ENCODE peak calls at places on chromosome 12, in ten cellular contexts. O is psoas muscle; U is stomach; N is A549; W is Peyer's patch; M is cardiac fibroblast; R is heart left ventricle; F is fibroblast of mammary gland; T is PC-3; J is CD8-positive, alpha-beta T cell. E is an unnamed sample.

GRCh38 chr12:120350576-120351350 is 18.2 kb downstream of the MSI1 start:
- DNase-seq in O (no peak), U (peak), N (no peak), W (no peak), M (no peak), R (no peak), F (no peak), T (no peak), J (no peak), E (no peak)

GRCh38 chr12:65156366-65156831 is 13.0 kb upstream of the LEMD3 start:
- DNase-seq in O (no peak), U (no peak), N (no peak), W (no peak), M (peak), R (no peak), F (peak), T (no peak), J (no peak), E (peak)

GRCh38 chr12:49689785-49690184 is 17.4 kb downstream of the FMNL3 start:
- DNase-seq in O (no peak), U (no peak), N (no peak), W (no peak), M (no peak), R (no peak), F (no peak), T (no peak), J (no peak), E (no peak)

GRCh38 chr12:101581190-101581589 is 13.6 kb upstream of the MYBPC1 start:
- DNase-seq in O (no peak), U (no peak), N (no peak), W (no peak), M (no peak), R (no peak), F (no peak), T (no peak), J (no peak), E (no peak)

GRCh38 chr12:28024231-28024995 is 51.9 kb upstream of the PTHLH start:
- DNase-seq in O (no peak), U (no peak), N (no peak), W (no peak), M (peak), R (no peak), F (peak), T (peak), J (no peak), E (no peak)

GRCh38 chr12:80811957-80812708 is 95.4 kb downstream of the MYF5 start:
- DNase-seq in O (no peak), U (no peak), N (no peak), W (no peak), M (no peak), R (no peak), F (no peak), T (no peak), J (no peak), E (no peak)

GRCh38 chr12:40446385-40446784 is 221.6 kb downstream of the LRRK2 start:
- DNase-seq in O (no peak), U (no peak), N (peak), W (no peak), M (peak), R (no peak), F (peak), T (peak), J (no peak), E (no peak)

GRCh38 chr12:116263844-116264243 is 13.6 kb downstream of the MED13L start:
- DNase-seq in O (no peak), U (no peak), N (no peak), W (no peak), M (peak), R (no peak), F (no peak), T (no peak), J (no peak), E (no peak)

GRCh38 chr12:43835656-43836454 is at the start of gene TMEM117:
- DNase-seq in O (peak), U (peak), N (peak), W (peak), M (peak), R (peak), F (peak), T (peak), J (peak), E (peak)

GRCh38 chr12:124399622-124400021 is 104.7 kb downstream of the RFLNA start:
- DNase-seq in O (no peak), U (no peak), N (peak), W (peak), M (no peak), R (no peak), F (no peak), T (peak), J (peak), E (no peak)

GRCh38 chr12:89156862-89157262 is 195.4 kb downstream of the DUSP6 start:
- DNase-seq in O (no peak), U (no peak), N (no peak), W (no peak), M (peak), R (no peak), F (peak), T (no peak), J (no peak), E (no peak)

GRCh38 chr12:27555928-27556778 is 32.1 kb downstream of the PPFIBP1 start:
- DNase-seq in O (no peak), U (no peak), N (no peak), W (no peak), M (peak), R (no peak), F (peak), T (no peak), J (no peak), E (no peak)

GRCh38 chr12:106170285-106170684 is 31.5 kb upstream of the NUAK1 start:
- DNase-seq in O (peak), U (no peak), N (no peak), W (no peak), M (peak), R (no peak), F (peak), T (peak), J (no peak), E (no peak)

GRCh38 chr12:15322164-15323054 is at the start of gene PTPRO:
- DNase-seq in O (peak), U (no peak), N (no peak), W (no peak), M (no peak), R (no peak), F (peak), T (no peak), J (no peak), E (peak)

GRCh38 chr12:22266101-22266500 is 68.4 kb downstream of the ST8SIA1 start:
- DNase-seq in O (no peak), U (no peak), N (no peak), W (no peak), M (no peak), R (no peak), F (no peak), T (peak), J (no peak), E (no peak)

GRCh38 chr12:76152161-76152807 is 67.8 kb upstream of the NAP1L1 start:
- DNase-seq in O (no peak), U (no peak), N (no peak), W (no peak), M (peak), R (no peak), F (no peak), T (no peak), J (no peak), E (peak)

GRCh38 chr12:104083769-104084475 is 19.6 kb downstream of the HCFC2 start:
- DNase-seq in O (no peak), U (no peak), N (no peak), W (no peak), M (no peak), R (no peak), F (no peak), T (no peak), J (no peak), E (peak)

GRCh38 chr12:53252349-53252916 is 15.7 kb upstream of the ESPL1 start:
- DNase-seq in O (no peak), U (peak), N (peak), W (peak), M (no peak), R (no peak), F (peak), T (peak), J (no peak), E (no peak)

GRCh38 chr12:47297993-47298392 is 218.2 kb upstream of the AMIGO2 start:
- DNase-seq in O (no peak), U (no peak), N (no peak), W (no peak), M (no peak), R (no peak), F (no peak), T (no peak), J (no peak), E (no peak)

GRCh38 chr12:32617549-32617948 is 61.6 kb upstream of the DNM1L start:
- DNase-seq in O (no peak), U (no peak), N (no peak), W (no peak), M (no peak), R (no peak), F (no peak), T (no peak), J (no peak), E (no peak)

GRCh38 chr12:93098077-93098476 is 169.0 kb upstream of the EEA1 start:
- DNase-seq in O (peak), U (peak), N (no peak), W (no peak), M (peak), R (peak), F (peak), T (peak), J (peak), E (peak)

GRCh38 chr12:9750276-9751203 is 10.2 kb downstream of the CD69 start:
- DNase-seq in O (no peak), U (no peak), N (peak), W (no peak), M (peak), R (peak), F (peak), T (peak), J (peak), E (peak)

GRCh38 chr12:76790564-76791552 is 26.9 kb downstream of the ZDHHC17 start:
- DNase-seq in O (no peak), U (no peak), N (peak), W (no peak), M (peak), R (no peak), F (peak), T (peak), J (no peak), E (no peak)

GRCh38 chr12:13435535-13435934 is 239.0 kb downstream of the EMP1 start:
- DNase-seq in O (no peak), U (no peak), N (no peak), W (no peak), M (no peak), R (no peak), F (no peak), T (no peak), J (no peak), E (no peak)

GRCh38 chr12:57756406-57757341 is 1.8 kb downstream of the MARCHF9 start:
- DNase-seq in O (no peak), U (peak), N (peak), W (peak), M (peak), R (no peak), F (no peak), T (no peak), J (peak), E (peak)
- TF ChIP-seq CTCF in O (peak), U (no peak), N (peak), W (peak), M (peak), R (peak), F (peak), T (peak), J (peak), E (peak)

DNA sequence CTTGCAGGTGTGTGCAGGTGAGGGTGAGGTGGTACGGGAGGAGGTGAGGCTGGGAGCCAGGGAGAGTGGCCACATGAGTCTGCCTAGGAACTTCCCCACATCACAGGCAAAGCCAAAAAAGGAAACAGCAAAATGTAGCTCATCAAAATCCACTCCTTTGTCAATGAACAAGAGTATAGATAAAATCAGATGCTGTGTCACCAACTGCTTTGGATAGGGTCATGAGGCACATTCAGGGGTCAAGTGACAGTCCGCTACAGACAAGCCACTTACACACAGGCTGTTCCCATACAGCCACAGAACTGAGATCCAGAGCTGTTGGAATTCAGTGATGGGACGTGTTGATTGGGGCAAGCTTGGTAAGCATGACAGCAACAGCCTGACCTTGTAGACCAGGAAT is 100.3 kb upstream of the NOS1 start:
- DNase-seq in O (no peak), U (no peak), N (no peak), W (no peak), M (no peak), R (no peak), F (no peak), T (no peak), J (no peak), E (no peak)
- TF ChIP-seq CTCF in O (no peak), U (no peak), N (no peak), W (no peak), M (no peak), R (no peak), F (no peak), T (no peak), J (no peak), E (no peak)

DNA sequence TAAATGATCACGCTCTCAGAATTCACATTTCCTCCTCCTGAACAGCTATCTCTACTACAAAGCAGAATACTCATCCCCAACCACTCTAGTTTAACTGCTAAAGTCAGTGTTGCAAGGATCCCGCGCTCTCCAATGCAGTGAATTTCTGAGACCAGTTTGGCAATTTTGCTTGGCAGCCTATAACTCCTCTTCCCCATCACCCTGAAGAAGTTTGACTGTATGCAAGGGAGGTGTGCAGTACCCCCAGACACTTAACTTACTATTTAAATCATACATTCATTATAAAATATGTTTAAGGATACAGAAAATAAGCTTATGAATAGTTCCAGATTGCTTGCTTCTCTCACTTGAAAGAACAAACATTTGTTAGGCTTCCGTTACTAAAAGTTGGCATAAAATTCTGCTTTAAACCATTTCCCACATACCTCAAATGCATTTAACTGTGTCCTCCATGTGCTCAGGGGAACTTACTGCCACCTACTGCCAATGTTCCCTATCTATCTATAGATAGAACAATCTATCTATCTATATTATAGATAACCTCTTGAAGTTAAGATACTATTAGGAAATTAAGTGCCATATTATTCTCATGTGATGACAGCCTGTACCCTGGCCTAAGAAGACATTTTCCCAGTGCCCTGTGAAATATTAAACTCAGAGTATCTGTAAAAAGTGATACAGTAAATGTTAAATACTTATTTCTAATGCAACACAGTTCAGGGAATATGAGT is 2.4 kb downstream of the LGR5 start:
- DNase-seq in O (no peak), U (no peak), N (no peak), W (no peak), M (no peak), R (no peak), F (no peak), T (no peak), J (no peak), E (no peak)
- TF ChIP-seq CTCF in O (no peak), U (no peak), N (no peak), W (no peak), M (no peak), R (no peak), F (no peak), T (no peak), J (no peak), E (no peak)

GRCh38 chr12:11508699-11509098 is 113.3 kb upstream of the PRB2 start:
- DNase-seq in O (no peak), U (no peak), N (no peak), W (no peak), M (no peak), R (no peak), F (peak), T (peak), J (no peak), E (no peak)

GRCh38 chr12:11510671-11511070 is 115.3 kb upstream of the PRB2 start:
- DNase-seq in O (no peak), U (no peak), N (no peak), W (no peak), M (no peak), R (no peak), F (no peak), T (no peak), J (no peak), E (no peak)

GRCh38 chr12:11517080-11517479 is 121.7 kb upstream of the PRB2 start:
- DNase-seq in O (no peak), U (no peak), N (no peak), W (no peak), M (no peak), R (no peak), F (no peak), T (no peak), J (no peak), E (no peak)

DNA sequence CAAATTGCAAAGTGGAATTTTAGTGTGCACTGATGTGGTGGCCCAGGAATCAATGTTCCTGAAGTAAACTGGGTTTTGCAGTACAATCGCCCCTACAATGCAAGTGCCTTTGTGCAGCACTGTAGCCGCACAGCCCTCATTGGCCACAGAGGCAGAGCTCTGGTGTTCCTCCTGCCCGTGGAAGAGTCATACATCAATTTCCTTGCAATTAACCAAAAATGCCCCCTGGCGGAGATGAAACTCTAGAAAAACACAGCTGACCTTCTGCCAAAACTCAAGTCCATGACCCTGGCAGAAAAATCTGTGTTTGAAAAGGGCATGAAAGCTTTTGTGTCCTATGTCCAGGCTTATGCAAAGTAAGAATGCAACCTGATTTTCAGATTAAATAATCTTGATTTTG is 117.9 kb upstream of the PRB2 start:
- DNase-seq in O (no peak), U (no peak), N (peak), W (no peak), M (peak), R (no peak), F (peak), T (peak), J (no peak), E (no peak)
- TF ChIP-seq CTCF in O (no peak), U (no peak), N (no peak), W (no peak), M (peak), R (no peak), F (no peak), T (peak), J (no peak), E (peak)

DNA sequence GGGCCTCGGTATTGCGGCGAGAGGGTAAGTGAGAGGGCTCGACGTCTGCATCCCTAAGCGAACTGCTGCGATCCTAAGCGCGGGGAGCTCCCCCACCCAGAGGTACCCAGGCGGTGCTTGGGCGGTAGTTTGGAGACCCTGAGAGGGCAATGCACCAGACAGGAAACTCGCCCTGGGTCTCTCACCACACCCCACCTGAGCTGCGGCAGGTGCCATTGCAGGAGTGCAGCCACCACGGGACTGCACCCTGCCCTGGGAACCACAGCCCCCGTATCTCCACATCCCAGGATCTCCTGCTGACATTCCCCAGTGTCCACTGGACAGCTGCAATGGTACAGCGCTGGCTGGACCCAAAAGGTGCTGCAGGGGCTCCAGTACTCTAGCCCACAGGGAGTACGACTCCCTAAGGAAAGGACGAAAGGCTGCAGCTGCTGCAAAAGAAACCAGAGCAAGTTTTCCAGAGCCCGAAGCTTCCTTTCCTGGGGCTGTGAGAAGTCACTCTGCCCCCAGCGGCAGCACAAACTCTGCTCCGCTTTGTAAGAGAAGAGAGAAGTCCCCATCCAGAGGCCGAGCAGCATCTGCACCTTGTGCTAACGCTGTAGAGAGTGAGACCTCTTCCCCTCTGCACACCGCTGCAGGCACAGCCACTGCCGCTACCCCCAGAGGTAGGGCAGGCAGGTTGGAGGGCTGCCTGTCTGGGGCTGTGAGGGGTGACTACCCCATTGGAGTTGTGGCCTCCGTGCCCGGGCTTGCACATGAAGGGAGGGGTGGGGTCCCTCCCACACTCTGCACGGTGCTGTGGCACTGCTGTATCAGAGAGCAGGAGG is 31.1 kb upstream of the MON2 start:
- DNase-seq in O (peak), U (peak), N (peak), W (peak), M (peak), R (peak), F (peak), T (peak), J (no peak), E (peak)
- TF ChIP-seq CTCF in O (peak), U (no peak), N (peak), W (no peak), M (peak), R (no peak), F (peak), T (peak), J (no peak), E (peak)

DNA sequence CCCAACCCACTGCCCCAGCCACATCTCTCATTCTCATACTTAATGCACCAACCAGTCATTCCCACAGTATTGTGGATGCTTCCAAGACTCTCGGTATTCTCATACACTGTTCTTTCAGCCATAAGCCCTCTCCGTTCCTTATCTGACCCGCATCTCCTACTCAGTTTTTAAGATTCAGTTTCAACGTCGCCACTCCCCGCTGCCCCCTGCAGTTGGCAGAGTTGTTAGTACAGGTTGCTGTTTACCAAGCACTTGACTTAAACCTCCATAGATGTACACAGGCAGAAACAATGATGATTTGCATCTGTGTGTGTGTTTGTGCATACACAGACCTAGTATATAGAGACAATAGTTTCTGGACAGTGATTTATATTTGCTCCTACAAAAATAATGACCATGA is 40.2 kb downstream of the PAH start:
- DNase-seq in O (no peak), U (no peak), N (no peak), W (no peak), M (no peak), R (no peak), F (no peak), T (no peak), J (no peak), E (no peak)
- TF ChIP-seq CTCF in O (no peak), U (no peak), N (no peak), W (no peak), M (no peak), R (no peak), F (no peak), T (peak), J (no peak), E (peak)

GRCh38 chr12:85441740-85442139 is 161.7 kb downstream of the ALX1 start:
- DNase-seq in O (no peak), U (no peak), N (peak), W (no peak), M (peak), R (no peak), F (peak), T (peak), J (no peak), E (no peak)
- TF ChIP-seq CTCF in O (no peak), U (no peak), N (peak), W (no peak), M (peak), R (no peak), F (peak), T (peak), J (no peak), E (peak)

GRCh38 chr12:4812621-4813327 is 92.6 kb downstream of the GALNT8 start:
- DNase-seq in O (no peak), U (no peak), N (no peak), W (no peak), M (no peak), R (no peak), F (no peak), T (no peak), J (no peak), E (no peak)
- TF ChIP-seq CTCF in O (no peak), U (no peak), N (no peak), W (no peak), M (no peak), R (no peak), F (no peak), T (no peak), J (no peak), E (no peak)

GRCh38 chr12:29241821-29242591 is 92.9 kb downstream of the FAR2 start:
- DNase-seq in O (no peak), U (peak), N (no peak), W (peak), M (peak), R (peak), F (peak), T (peak), J (no peak), E (peak)
- TF ChIP-seq CTCF in O (no peak), U (no peak), N (no peak), W (no peak), M (peak), R (no peak), F (peak), T (peak), J (no peak), E (no peak)